ENCODE peak calls at places on chromosomes 13 and 19, in seven cellular contexts. One of them, this sample, is unnamed.
A peak's percentile ranks its signal among the peaks of the same experiment; 100 is the strongest.

GRCh38 chr13:103104340-103104739 is 38.1 kb upstream of the SLC10A2 start:
- DNase-seq in fibroblast of pulmonary artery: no peak
- DNase-seq in AG04450: no peak
- DNase-seq in body of pancreas: no peak
- DNase-seq in nephron progenitor cell: no peak
- DNase-seq in OCI-LY7: no peak
- DNase-seq in adrenal gland: no peak
- DNase-seq in this sample: no peak

GRCh38 chr13:90416519-90416918 is 931.0 kb upstream of the MIR17HG start:
- DNase-seq in fibroblast of pulmonary artery: peak; percentile 62
- DNase-seq in AG04450: no peak
- DNase-seq in body of pancreas: peak; percentile 20
- DNase-seq in nephron progenitor cell: no peak
- DNase-seq in OCI-LY7: no peak
- DNase-seq in adrenal gland: no peak
- DNase-seq in this sample: no peak

GRCh38 chr13:35720690-35721554 is 244.4 kb upstream of the MAB21L1 start:
- DNase-seq in fibroblast of pulmonary artery: peak; percentile 55
- DNase-seq in AG04450: no peak
- DNase-seq in body of pancreas: peak; percentile 26
- DNase-seq in nephron progenitor cell: peak; percentile 81
- DNase-seq in OCI-LY7: peak; percentile 33
- DNase-seq in adrenal gland: peak; percentile 49
- DNase-seq in this sample: peak; percentile 70

GRCh38 chr19:3336680-3337523 is 29.5 kb upstream of the NFIC start:
- DNase-seq in fibroblast of pulmonary artery: peak; percentile 88
- DNase-seq in AG04450: peak; percentile 18
- DNase-seq in body of pancreas: peak; percentile 99
- DNase-seq in nephron progenitor cell: no peak
- DNase-seq in OCI-LY7: no peak
- DNase-seq in adrenal gland: peak; percentile 94
- DNase-seq in this sample: peak; percentile 15

GRCh38 chr19:3607398-3608078 is 863 bp upstream of the TBXA2R start:
- DNase-seq in fibroblast of pulmonary artery: peak; percentile 51
- DNase-seq in AG04450: no peak
- DNase-seq in body of pancreas: no peak
- DNase-seq in nephron progenitor cell: no peak
- DNase-seq in OCI-LY7: no peak
- DNase-seq in adrenal gland: peak; percentile 64
- DNase-seq in this sample: no peak

GRCh38 chr13:99663908-99664307 is 162.6 kb downstream of the TM9SF2 start:
- DNase-seq in fibroblast of pulmonary artery: no peak
- DNase-seq in AG04450: no peak
- DNase-seq in body of pancreas: no peak
- DNase-seq in nephron progenitor cell: no peak
- DNase-seq in OCI-LY7: no peak
- DNase-seq in adrenal gland: no peak
- DNase-seq in this sample: no peak

GRCh38 chr19:49011194-49011593 is 5.7 kb downstream of the LHB start:
- DNase-seq in fibroblast of pulmonary artery: no peak
- DNase-seq in AG04450: no peak
- DNase-seq in body of pancreas: no peak
- DNase-seq in nephron progenitor cell: no peak
- DNase-seq in OCI-LY7: no peak
- DNase-seq in adrenal gland: no peak
- DNase-seq in this sample: no peak

GRCh38 chr19:28454083-28454482 is 758.9 kb downstream of the UQCRFS1 start:
- DNase-seq in fibroblast of pulmonary artery: no peak
- DNase-seq in AG04450: no peak
- DNase-seq in body of pancreas: no peak
- DNase-seq in nephron progenitor cell: no peak
- DNase-seq in OCI-LY7: no peak
- DNase-seq in adrenal gland: no peak
- DNase-seq in this sample: no peak

GRCh38 chr13:38582133-38582532 is 104.7 kb upstream of the FREM2 start:
- DNase-seq in fibroblast of pulmonary artery: peak; percentile 57
- DNase-seq in AG04450: no peak
- DNase-seq in body of pancreas: peak; percentile 43
- DNase-seq in nephron progenitor cell: peak; percentile 12
- DNase-seq in OCI-LY7: peak; percentile 41
- DNase-seq in adrenal gland: peak; percentile 23
- DNase-seq in this sample: peak; percentile 9

GRCh38 chr19:6061420-6062130 is 48.7 kb downstream of the RFX2 start:
- DNase-seq in fibroblast of pulmonary artery: no peak
- DNase-seq in AG04450: no peak
- DNase-seq in body of pancreas: no peak
- DNase-seq in nephron progenitor cell: no peak
- DNase-seq in OCI-LY7: no peak
- DNase-seq in adrenal gland: no peak
- DNase-seq in this sample: no peak

GRCh38 chr19:48367855-48368254 is 3.7 kb downstream of the SYNGR4 start:
- DNase-seq in fibroblast of pulmonary artery: no peak
- DNase-seq in AG04450: no peak
- DNase-seq in body of pancreas: peak; percentile 55
- DNase-seq in nephron progenitor cell: no peak
- DNase-seq in OCI-LY7: no peak
- DNase-seq in adrenal gland: no peak
- DNase-seq in this sample: no peak

GRCh38 chr19:58399903-58400637 is 4.6 kb downstream of the RNF225 start:
- DNase-seq in fibroblast of pulmonary artery: no peak
- DNase-seq in AG04450: no peak
- DNase-seq in body of pancreas: no peak
- DNase-seq in nephron progenitor cell: no peak
- DNase-seq in OCI-LY7: no peak
- DNase-seq in adrenal gland: no peak
- DNase-seq in this sample: no peak

GRCh38 chr19:20964798-20965197 is 41.7 kb downstream of the ZNF85 start:
- DNase-seq in fibroblast of pulmonary artery: no peak
- DNase-seq in AG04450: no peak
- DNase-seq in body of pancreas: peak; percentile 13
- DNase-seq in nephron progenitor cell: no peak
- DNase-seq in OCI-LY7: peak; percentile 10
- DNase-seq in adrenal gland: no peak
- DNase-seq in this sample: no peak

GRCh38 chr13:35388979-35389378 is 87.5 kb downstream of the MAB21L1 start:
- DNase-seq in fibroblast of pulmonary artery: peak; percentile 62
- DNase-seq in AG04450: no peak
- DNase-seq in body of pancreas: no peak
- DNase-seq in nephron progenitor cell: no peak
- DNase-seq in OCI-LY7: no peak
- DNase-seq in adrenal gland: no peak
- DNase-seq in this sample: no peak

GRCh38 chr19:36573948-36574726 is 1.0 kb upstream of the ZNF529 start:
- DNase-seq in fibroblast of pulmonary artery: peak; percentile 36
- DNase-seq in AG04450: no peak
- DNase-seq in body of pancreas: peak; percentile 35
- DNase-seq in nephron progenitor cell: no peak
- DNase-seq in OCI-LY7: no peak
- DNase-seq in adrenal gland: peak; percentile 39
- DNase-seq in this sample: no peak

GRCh38 chr13:72290962-72291681 is 424.1 kb upstream of the DACH1 start:
- DNase-seq in fibroblast of pulmonary artery: peak; percentile 44
- DNase-seq in AG04450: no peak
- DNase-seq in body of pancreas: no peak
- DNase-seq in nephron progenitor cell: no peak
- DNase-seq in OCI-LY7: no peak
- DNase-seq in adrenal gland: no peak
- DNase-seq in this sample: no peak

GRCh38 chr19:5293607-5294089 is 47.0 kb downstream of the PTPRS start:
- DNase-seq in fibroblast of pulmonary artery: peak; percentile 27
- DNase-seq in AG04450: no peak
- DNase-seq in body of pancreas: no peak
- DNase-seq in nephron progenitor cell: peak; percentile 74
- DNase-seq in OCI-LY7: no peak
- DNase-seq in adrenal gland: peak; percentile 55
- DNase-seq in this sample: peak; percentile 66

GRCh38 chr19:3333662-3334061 is 32.7 kb upstream of the NFIC start:
- DNase-seq in fibroblast of pulmonary artery: no peak
- DNase-seq in AG04450: no peak
- DNase-seq in body of pancreas: no peak
- DNase-seq in nephron progenitor cell: no peak
- DNase-seq in OCI-LY7: no peak
- DNase-seq in adrenal gland: no peak
- DNase-seq in this sample: no peak

GRCh38 chr13:48037346-48038173 is at the start of gene NUDT15:
- DNase-seq in fibroblast of pulmonary artery: peak; percentile 98
- DNase-seq in AG04450: peak; percentile 93
- DNase-seq in body of pancreas: peak; percentile 95
- DNase-seq in nephron progenitor cell: peak; percentile 91
- DNase-seq in OCI-LY7: peak; percentile 98
- DNase-seq in adrenal gland: peak; percentile 95
- DNase-seq in this sample: peak; percentile 95

GRCh38 chr13:89900104-89900760 is 1447.3 kb upstream of the MIR17HG start:
- DNase-seq in fibroblast of pulmonary artery: no peak
- DNase-seq in AG04450: no peak
- DNase-seq in body of pancreas: no peak
- DNase-seq in nephron progenitor cell: no peak
- DNase-seq in OCI-LY7: no peak
- DNase-seq in adrenal gland: no peak
- DNase-seq in this sample: no peak

GRCh38 chr13:98858206-98858605 is 105.7 kb upstream of the SLC15A1 start:
- DNase-seq in fibroblast of pulmonary artery: no peak
- DNase-seq in AG04450: no peak
- DNase-seq in body of pancreas: no peak
- DNase-seq in nephron progenitor cell: no peak
- DNase-seq in OCI-LY7: no peak
- DNase-seq in adrenal gland: no peak
- DNase-seq in this sample: no peak

GRCh38 chr13:77692746-77693448 is 4.6 kb upstream of the SLAIN1 start:
- DNase-seq in fibroblast of pulmonary artery: no peak
- DNase-seq in AG04450: no peak
- DNase-seq in body of pancreas: no peak
- DNase-seq in nephron progenitor cell: no peak
- DNase-seq in OCI-LY7: no peak
- DNase-seq in adrenal gland: no peak
- DNase-seq in this sample: no peak

GRCh38 chr13:32993109-32993508 is 23.1 kb upstream of the KL start:
- DNase-seq in fibroblast of pulmonary artery: no peak
- DNase-seq in AG04450: no peak
- DNase-seq in body of pancreas: no peak
- DNase-seq in nephron progenitor cell: no peak
- DNase-seq in OCI-LY7: no peak
- DNase-seq in adrenal gland: no peak
- DNase-seq in this sample: no peak
- TF ChIP-seq CTCF in fibroblast of pulmonary artery: no peak
- TF ChIP-seq CTCF in AG04450: no peak
- TF ChIP-seq CTCF in body of pancreas: no peak
- TF ChIP-seq CTCF in nephron progenitor cell: no peak
- TF ChIP-seq CTCF in OCI-LY7: no peak
- TF ChIP-seq CTCF in adrenal gland: no peak
- TF ChIP-seq CTCF in this sample: no peak

DNA sequence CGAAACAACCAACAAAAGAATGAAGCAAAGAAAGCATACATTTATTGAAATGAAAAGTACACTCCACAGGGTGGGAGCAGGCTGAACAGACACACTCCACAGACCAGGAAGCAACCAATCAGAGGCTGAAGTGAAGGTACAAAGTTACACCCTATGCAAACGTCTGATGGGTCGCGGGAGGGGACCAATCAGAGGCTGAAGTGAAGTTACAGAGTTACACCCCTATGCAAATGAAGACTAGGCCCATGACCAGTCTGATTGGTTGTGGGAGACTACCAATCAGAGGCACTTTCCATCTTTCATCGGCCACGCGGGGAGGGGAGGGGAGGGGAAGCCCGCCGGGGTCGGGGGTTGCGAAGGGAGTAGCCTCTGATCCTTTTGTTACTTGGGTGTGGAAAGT is 12.4 kb upstream of the FBL start:
- DNase-seq in fibroblast of pulmonary artery: no peak
- DNase-seq in AG04450: no peak
- DNase-seq in body of pancreas: no peak
- DNase-seq in nephron progenitor cell: peak; percentile 18
- DNase-seq in OCI-LY7: no peak
- DNase-seq in adrenal gland: no peak
- DNase-seq in this sample: no peak
- TF ChIP-seq CTCF in fibroblast of pulmonary artery: no peak
- TF ChIP-seq CTCF in AG04450: no peak
- TF ChIP-seq CTCF in body of pancreas: no peak
- TF ChIP-seq CTCF in nephron progenitor cell: no peak
- TF ChIP-seq CTCF in OCI-LY7: no peak
- TF ChIP-seq CTCF in adrenal gland: no peak
- TF ChIP-seq CTCF in this sample: no peak

GRCh38 chr13:33285420-33286124 is at the start of gene STARD13:
- DNase-seq in fibroblast of pulmonary artery: peak; percentile 98
- DNase-seq in AG04450: peak; percentile 96
- DNase-seq in body of pancreas: peak; percentile 94
- DNase-seq in nephron progenitor cell: peak; percentile 79
- DNase-seq in OCI-LY7: no peak
- DNase-seq in adrenal gland: peak; percentile 97
- DNase-seq in this sample: peak; percentile 29
- TF ChIP-seq CTCF in fibroblast of pulmonary artery: peak; percentile 55
- TF ChIP-seq CTCF in AG04450: peak; percentile 62
- TF ChIP-seq CTCF in body of pancreas: peak; percentile 70
- TF ChIP-seq CTCF in nephron progenitor cell: no peak
- TF ChIP-seq CTCF in OCI-LY7: no peak
- TF ChIP-seq CTCF in adrenal gland: peak; percentile 54
- TF ChIP-seq CTCF in this sample: peak; percentile 15

GRCh38 chr13:73417012-73417615 is 358.3 kb downstream of the KLF5 start:
- DNase-seq in fibroblast of pulmonary artery: no peak
- DNase-seq in AG04450: no peak
- DNase-seq in body of pancreas: peak; percentile 53
- DNase-seq in nephron progenitor cell: no peak
- DNase-seq in OCI-LY7: peak; percentile 2
- DNase-seq in adrenal gland: no peak
- DNase-seq in this sample: peak; percentile 12
- TF ChIP-seq CTCF in fibroblast of pulmonary artery: peak; percentile 9
- TF ChIP-seq CTCF in AG04450: peak; percentile 26
- TF ChIP-seq CTCF in body of pancreas: peak; percentile 76
- TF ChIP-seq CTCF in nephron progenitor cell: no peak
- TF ChIP-seq CTCF in OCI-LY7: peak; percentile 55
- TF ChIP-seq CTCF in adrenal gland: no peak
- TF ChIP-seq CTCF in this sample: no peak

GRCh38 chr19:13621413-13621812 is 115.1 kb upstream of the CACNA1A start:
- DNase-seq in fibroblast of pulmonary artery: peak; percentile 10
- DNase-seq in AG04450: peak; percentile 67
- DNase-seq in body of pancreas: no peak
- DNase-seq in nephron progenitor cell: no peak
- DNase-seq in OCI-LY7: peak; percentile 14
- DNase-seq in adrenal gland: peak; percentile 62
- DNase-seq in this sample: no peak
- TF ChIP-seq CTCF in fibroblast of pulmonary artery: no peak
- TF ChIP-seq CTCF in AG04450: peak; percentile 39
- TF ChIP-seq CTCF in body of pancreas: no peak
- TF ChIP-seq CTCF in nephron progenitor cell: no peak
- TF ChIP-seq CTCF in OCI-LY7: no peak
- TF ChIP-seq CTCF in adrenal gland: no peak
- TF ChIP-seq CTCF in this sample: no peak

GRCh38 chr19:15418588-15419412 is at the start of gene AKAP8L:
- DNase-seq in fibroblast of pulmonary artery: peak; percentile 100
- DNase-seq in AG04450: peak; percentile 99
- DNase-seq in body of pancreas: peak; percentile 100
- DNase-seq in nephron progenitor cell: peak; percentile 97
- DNase-seq in OCI-LY7: peak; percentile 100
- DNase-seq in adrenal gland: peak; percentile 100
- DNase-seq in this sample: peak; percentile 100
- TF ChIP-seq CTCF in fibroblast of pulmonary artery: peak; percentile 69
- TF ChIP-seq CTCF in AG04450: peak; percentile 74
- TF ChIP-seq CTCF in body of pancreas: peak; percentile 80
- TF ChIP-seq CTCF in nephron progenitor cell: peak; percentile 65
- TF ChIP-seq CTCF in OCI-LY7: peak; percentile 82
- TF ChIP-seq CTCF in adrenal gland: peak; percentile 75
- TF ChIP-seq CTCF in this sample: peak; percentile 77

This sample was measured in GM13976.